ENCODE peak calls at places on chromosomes 7 and 10, in seven cellular contexts. One of them, this sample, is unnamed. For H3K36me3 and H3K4me1, the result is how much of the 10 kb centered on the place peaks cover.

GRCh38 chr7:101598422-101598957 is 30.6 kb downstream of the MYL10 start:
- DNase-seq in breast epithelium: peak
- DNase-seq in HCT116: peak
- DNase-seq in IMR-90: no peak
- DNase-seq in HepG2: peak
- DNase-seq in adrenal gland: no peak
- DNase-seq in Peyer's patch: peak
- DNase-seq in this sample: no peak

GRCh38 chr10:132961864-132962622 is 19.7 kb upstream of the CFAP46 start:
- DNase-seq in breast epithelium: peak
- DNase-seq in HCT116: no peak
- DNase-seq in IMR-90: peak
- DNase-seq in HepG2: peak
- DNase-seq in adrenal gland: peak
- DNase-seq in Peyer's patch: peak
- DNase-seq in this sample: peak

GRCh38 chr10:122419890-122420623 is 34.4 kb upstream of the ARMS2 start:
- DNase-seq in breast epithelium: no peak
- DNase-seq in HCT116: no peak
- DNase-seq in IMR-90: peak
- DNase-seq in HepG2: no peak
- DNase-seq in adrenal gland: no peak
- DNase-seq in Peyer's patch: no peak
- DNase-seq in this sample: no peak

GRCh38 chr7:2873686-2874551 is 29.8 kb upstream of the GNA12 start:
- DNase-seq in breast epithelium: no peak
- DNase-seq in HCT116: peak
- DNase-seq in IMR-90: peak
- DNase-seq in HepG2: no peak
- DNase-seq in adrenal gland: no peak
- DNase-seq in Peyer's patch: no peak
- DNase-seq in this sample: no peak

GRCh38 chr7:148142660-148143248 is 447.8 kb upstream of the C7orf33 start:
- DNase-seq in breast epithelium: no peak
- DNase-seq in HCT116: peak
- DNase-seq in IMR-90: peak
- DNase-seq in HepG2: peak
- DNase-seq in adrenal gland: peak
- DNase-seq in Peyer's patch: no peak
- DNase-seq in this sample: no peak

GRCh38 chr10:77892021-77892739 is 34.4 kb downstream of the DLG5 start:
- DNase-seq in breast epithelium: no peak
- DNase-seq in HCT116: no peak
- DNase-seq in IMR-90: no peak
- DNase-seq in HepG2: no peak
- DNase-seq in adrenal gland: no peak
- DNase-seq in Peyer's patch: no peak
- DNase-seq in this sample: no peak

GRCh38 chr7:130421685-130422084 is 19.1 kb downstream of the CEP41 start:
- DNase-seq in breast epithelium: no peak
- DNase-seq in HCT116: no peak
- DNase-seq in IMR-90: peak
- DNase-seq in HepG2: no peak
- DNase-seq in adrenal gland: no peak
- DNase-seq in Peyer's patch: no peak
- DNase-seq in this sample: no peak

GRCh38 chr7:4668510-4668847 is 13.6 kb upstream of the FOXK1 start:
- DNase-seq in breast epithelium: no peak
- DNase-seq in HCT116: no peak
- DNase-seq in IMR-90: no peak
- DNase-seq in HepG2: no peak
- DNase-seq in adrenal gland: no peak
- DNase-seq in Peyer's patch: no peak
- DNase-seq in this sample: no peak

GRCh38 chr7:125695631-125696030 is 766.0 kb upstream of the POT1 start:
- DNase-seq in breast epithelium: no peak
- DNase-seq in HCT116: no peak
- DNase-seq in IMR-90: no peak
- DNase-seq in HepG2: no peak
- DNase-seq in adrenal gland: no peak
- DNase-seq in Peyer's patch: no peak
- DNase-seq in this sample: no peak

GRCh38 chr7:15620491-15621185 is 58.8 kb upstream of the AGMO start:
- DNase-seq in breast epithelium: no peak
- DNase-seq in HCT116: no peak
- DNase-seq in IMR-90: no peak
- DNase-seq in HepG2: no peak
- DNase-seq in adrenal gland: no peak
- DNase-seq in Peyer's patch: no peak
- DNase-seq in this sample: no peak

GRCh38 chr10:112915590-112916572 is 34.2 kb upstream of the TCF7L2 start:
- DNase-seq in breast epithelium: no peak
- DNase-seq in HCT116: peak
- DNase-seq in IMR-90: peak
- DNase-seq in HepG2: peak
- DNase-seq in adrenal gland: no peak
- DNase-seq in Peyer's patch: peak
- DNase-seq in this sample: peak

GRCh38 chr7:81447351-81447952 is 322.4 kb downstream of the HGF start:
- DNase-seq in breast epithelium: no peak
- DNase-seq in HCT116: peak
- DNase-seq in IMR-90: peak
- DNase-seq in HepG2: peak
- DNase-seq in adrenal gland: no peak
- DNase-seq in Peyer's patch: no peak
- DNase-seq in this sample: no peak

GRCh38 chr10:78927257-78927995 is 141.3 kb upstream of the ZMIZ1 start:
- DNase-seq in breast epithelium: peak
- DNase-seq in HCT116: peak
- DNase-seq in IMR-90: no peak
- DNase-seq in HepG2: no peak
- DNase-seq in adrenal gland: no peak
- DNase-seq in Peyer's patch: no peak
- DNase-seq in this sample: no peak

GRCh38 chr7:1086588-1087461 is 1.1 kb upstream of the GPER1 start:
- DNase-seq in breast epithelium: peak
- DNase-seq in HCT116: peak
- DNase-seq in IMR-90: peak
- DNase-seq in HepG2: peak
- DNase-seq in adrenal gland: peak
- DNase-seq in Peyer's patch: peak
- DNase-seq in this sample: peak

GRCh38 chr10:12184165-12184564 is 11.5 kb downstream of the NUDT5 start:
- DNase-seq in breast epithelium: no peak
- DNase-seq in HCT116: no peak
- DNase-seq in IMR-90: no peak
- DNase-seq in HepG2: no peak
- DNase-seq in adrenal gland: no peak
- DNase-seq in Peyer's patch: no peak
- DNase-seq in this sample: peak
- H3K36me3 ChIP-seq in breast epithelium: under half
- H3K36me3 ChIP-seq in HCT116: under half
- H3K36me3 ChIP-seq in IMR-90: under half
- H3K36me3 ChIP-seq in HepG2: under half
- H3K36me3 ChIP-seq in adrenal gland: under half
- H3K36me3 ChIP-seq in Peyer's patch: under half
- H3K36me3 ChIP-seq in this sample: under half

GRCh38 chr7:143387156-143387975 is 6.2 kb downstream of the ZYX start:
- DNase-seq in breast epithelium: no peak
- DNase-seq in HCT116: no peak
- DNase-seq in IMR-90: no peak
- DNase-seq in HepG2: no peak
- DNase-seq in adrenal gland: no peak
- DNase-seq in Peyer's patch: peak
- DNase-seq in this sample: no peak
- TF ChIP-seq POLR2A in breast epithelium: no peak
- TF ChIP-seq POLR2A in HCT116: no peak
- TF ChIP-seq POLR2A in IMR-90: no peak
- TF ChIP-seq POLR2A in HepG2: no peak
- TF ChIP-seq POLR2A in adrenal gland: no peak
- TF ChIP-seq POLR2A in Peyer's patch: no peak
- TF ChIP-seq POLR2A in this sample: no peak

DNA sequence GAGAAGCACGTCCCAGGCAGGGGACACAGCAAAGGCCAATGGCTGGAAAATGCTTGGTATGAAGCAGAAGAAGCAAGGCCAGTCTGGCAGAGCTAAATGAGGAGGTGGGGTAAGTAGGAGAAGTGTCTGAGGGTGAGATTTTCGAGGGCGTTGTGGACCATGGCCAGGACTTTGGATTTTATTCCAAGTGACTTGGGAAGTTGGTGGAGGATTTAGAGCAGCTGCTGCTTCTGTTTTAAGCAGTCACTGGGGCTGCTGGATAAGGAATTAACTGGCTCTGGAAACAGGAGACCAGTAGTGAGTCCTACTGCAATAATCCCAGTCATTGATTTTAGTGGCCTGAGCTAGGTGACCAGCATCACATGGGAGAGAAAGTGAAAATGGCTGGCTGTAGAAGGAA is 67.6 kb upstream of the GSDME start:
- DNase-seq in breast epithelium: no peak
- DNase-seq in HCT116: no peak
- DNase-seq in IMR-90: no peak
- DNase-seq in HepG2: no peak
- DNase-seq in adrenal gland: no peak
- DNase-seq in Peyer's patch: no peak
- DNase-seq in this sample: no peak
- H3K4me1 ChIP-seq in breast epithelium: under half
- H3K4me1 ChIP-seq in HCT116: half or more
- H3K4me1 ChIP-seq in IMR-90: under half
- H3K4me1 ChIP-seq in HepG2: under half
- H3K4me1 ChIP-seq in adrenal gland: under half
- H3K4me1 ChIP-seq in Peyer's patch: under half
- H3K4me1 ChIP-seq in this sample: under half

DNA sequence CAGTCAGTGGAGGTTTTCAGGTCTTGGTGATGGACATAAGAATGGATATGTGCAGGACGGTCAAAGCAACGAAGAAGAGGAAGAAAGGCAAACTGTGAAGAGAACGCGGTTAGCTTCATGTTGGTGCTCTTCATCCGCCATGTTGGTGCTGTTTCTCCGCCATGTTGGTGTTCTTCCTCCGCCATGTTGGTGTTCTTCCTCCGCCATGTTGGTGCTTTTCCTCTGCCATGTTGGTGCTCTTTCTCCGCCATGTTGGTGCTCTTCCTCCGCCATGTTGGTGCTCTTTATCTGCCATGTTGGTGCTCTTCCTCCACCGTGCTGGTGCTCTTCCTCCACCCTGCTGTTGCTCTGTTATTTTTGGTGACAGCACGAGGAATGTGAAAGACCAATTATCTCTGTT is 95.4 kb downstream of the DOCK1 start:
- DNase-seq in breast epithelium: no peak
- DNase-seq in HCT116: no peak
- DNase-seq in IMR-90: no peak
- DNase-seq in HepG2: no peak
- DNase-seq in adrenal gland: no peak
- DNase-seq in Peyer's patch: no peak
- DNase-seq in this sample: no peak
- H3K36me3 ChIP-seq in breast epithelium: under half
- H3K36me3 ChIP-seq in HCT116: under half
- H3K36me3 ChIP-seq in IMR-90: under half
- H3K36me3 ChIP-seq in HepG2: half or more
- H3K36me3 ChIP-seq in adrenal gland: under half
- H3K36me3 ChIP-seq in Peyer's patch: under half
- H3K36me3 ChIP-seq in this sample: under half

DNA sequence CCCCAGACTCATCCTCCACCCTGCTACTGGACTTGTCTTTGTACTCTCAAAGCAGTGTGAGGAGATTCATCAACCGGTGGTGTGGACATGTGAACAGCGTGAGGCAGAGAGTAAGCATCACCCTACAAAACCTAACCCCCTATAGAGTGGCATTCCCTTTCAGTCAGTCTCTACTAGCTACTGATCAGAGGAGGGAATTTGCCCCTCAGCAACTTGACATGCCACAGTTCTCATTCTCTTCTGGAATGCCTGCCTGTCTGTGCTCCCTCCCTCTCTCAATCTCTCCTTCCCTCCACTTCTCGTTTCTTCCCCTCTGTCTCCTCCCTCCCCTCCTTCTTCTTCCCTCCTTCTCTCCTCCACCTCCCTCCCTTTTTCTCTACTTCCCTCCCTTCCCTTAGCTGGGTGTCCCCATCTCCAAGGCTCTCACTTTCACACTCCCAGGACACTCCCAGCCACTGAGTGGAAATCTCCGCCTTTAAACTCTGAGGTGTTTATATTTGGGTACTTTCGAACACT is 24.6 kb downstream of the H2AZ2 start:
- DNase-seq in breast epithelium: no peak
- DNase-seq in HCT116: no peak
- DNase-seq in IMR-90: no peak
- DNase-seq in HepG2: no peak
- DNase-seq in adrenal gland: no peak
- DNase-seq in Peyer's patch: no peak
- DNase-seq in this sample: no peak
- TF ChIP-seq POLR2A in breast epithelium: no peak
- TF ChIP-seq POLR2A in HCT116: no peak
- TF ChIP-seq POLR2A in IMR-90: no peak
- TF ChIP-seq POLR2A in HepG2: no peak
- TF ChIP-seq POLR2A in adrenal gland: no peak
- TF ChIP-seq POLR2A in Peyer's patch: no peak
- TF ChIP-seq POLR2A in this sample: no peak

GRCh38 chr10:68132391-68132790 is 23.1 kb downstream of the MYPN start:
- DNase-seq in breast epithelium: no peak
- DNase-seq in HCT116: no peak
- DNase-seq in IMR-90: no peak
- DNase-seq in HepG2: no peak
- DNase-seq in adrenal gland: no peak
- DNase-seq in Peyer's patch: no peak
- DNase-seq in this sample: no peak
- H3K4me1 ChIP-seq in breast epithelium: under half
- H3K4me1 ChIP-seq in HCT116: under half
- H3K4me1 ChIP-seq in IMR-90: under half
- H3K4me1 ChIP-seq in HepG2: under half
- H3K4me1 ChIP-seq in adrenal gland: under half
- H3K4me1 ChIP-seq in Peyer's patch: under half
- H3K4me1 ChIP-seq in this sample: under half